ENCODE peak calls at places on chromosomes 2 and 18, in four cellular contexts. One of them, this sample, is unnamed.

GRCh38 chr18:44033144-44033543 is 647.5 kb upstream of the SETBP1 start:
- DNase-seq in fibroblast of pulmonary artery: no peak
- DNase-seq in head of caudate nucleus: no peak
- DNase-seq in AG04450: no peak
- DNase-seq in this sample: no peak

GRCh38 chr2:109475531-109476210 is 138.1 kb downstream of the SEPTIN10 start:
- DNase-seq in fibroblast of pulmonary artery: peak; percentile 47
- DNase-seq in head of caudate nucleus: no peak
- DNase-seq in AG04450: no peak
- DNase-seq in this sample: peak; percentile 79

GRCh38 chr2:240369725-240370585 is 65.5 kb upstream of the GPC1 start:
- DNase-seq in fibroblast of pulmonary artery: peak; percentile 75
- DNase-seq in head of caudate nucleus: peak; percentile 71
- DNase-seq in AG04450: peak; percentile 89
- DNase-seq in this sample: peak; percentile 96

GRCh38 chr2:241702155-241702404 is 241 bp downstream of the ING5 start:
- DNase-seq in fibroblast of pulmonary artery: peak; percentile 83
- DNase-seq in head of caudate nucleus: no peak
- DNase-seq in AG04450: no peak
- DNase-seq in this sample: no peak

GRCh38 chr18:51346404-51346803 is 148.9 kb upstream of the MEX3C start:
- DNase-seq in fibroblast of pulmonary artery: no peak
- DNase-seq in head of caudate nucleus: no peak
- DNase-seq in AG04450: no peak
- DNase-seq in this sample: no peak

GRCh38 chr2:177314194-177314593 is 49.7 kb upstream of the NFE2L2 start:
- DNase-seq in fibroblast of pulmonary artery: peak; percentile 80
- DNase-seq in head of caudate nucleus: no peak
- DNase-seq in AG04450: peak; percentile 74
- DNase-seq in this sample: peak; percentile 69

GRCh38 chr18:4823091-4823490 is 368.0 kb upstream of the DLGAP1 start:
- DNase-seq in fibroblast of pulmonary artery: no peak
- DNase-seq in head of caudate nucleus: no peak
- DNase-seq in AG04450: no peak
- DNase-seq in this sample: no peak

GRCh38 chr2:191316246-191316645 is 71.0 kb downstream of the MYO1B start:
- DNase-seq in fibroblast of pulmonary artery: no peak
- DNase-seq in head of caudate nucleus: no peak
- DNase-seq in AG04450: no peak
- DNase-seq in this sample: peak; percentile 74

GRCh38 chr2:210477496-210477895 is 937 bp upstream of the LANCL1 start:
- DNase-seq in fibroblast of pulmonary artery: peak; percentile 68
- DNase-seq in head of caudate nucleus: peak; percentile 50
- DNase-seq in AG04450: peak; percentile 23
- DNase-seq in this sample: peak; percentile 76